ENCODE peak calls at places on chromosomes 7 and 10, in ten cellular contexts. W, P, I, T, U, S, H, E, Z and G are unnamed samples.

GRCh38 chr10:25113231-25114035 is 61.4 kb upstream of the GPR158 start:
- DNase-seq in W (peak), P (peak), I (peak), T (peak), U (peak), S (peak), H (peak), E (peak), Z (peak), G (no peak)

GRCh38 chr7:116582806-116583444 is 58.1 kb downstream of the CAV1 start:
- DNase-seq in W (peak), P (peak), I (no peak), T (no peak), U (no peak), S (peak), H (peak), E (no peak), Z (no peak), G (no peak)

GRCh38 chr7:105934577-105935185 is 28.4 kb upstream of the CDHR3 start:
- DNase-seq in W (peak), P (no peak), I (no peak), T (peak), U (peak), S (no peak), H (no peak), E (peak), Z (no peak), G (no peak)

GRCh38 chr10:93028881-93029280 is 31.7 kb upstream of the CYP26C1 start:
- DNase-seq in W (no peak), P (no peak), I (no peak), T (peak), U (no peak), S (no peak), H (no peak), E (no peak), Z (no peak), G (no peak)

GRCh38 chr7:121027761-121028681 is 39.5 kb downstream of the CPED1 start:
- DNase-seq in W (no peak), P (no peak), I (no peak), T (no peak), U (no peak), S (no peak), H (no peak), E (no peak), Z (no peak), G (no peak)

GRCh38 chr10:69323622-69324021 is 45.3 kb downstream of the HK1 start:
- DNase-seq in W (no peak), P (no peak), I (no peak), T (no peak), U (no peak), S (no peak), H (no peak), E (no peak), Z (no peak), G (no peak)

GRCh38 chr7:80225361-80225760 is 90.7 kb downstream of the GNAI1 start:
- DNase-seq in W (no peak), P (no peak), I (no peak), T (no peak), U (no peak), S (no peak), H (no peak), E (no peak), Z (no peak), G (no peak)

GRCh38 chr7:86931439-86931838 is 128.0 kb downstream of the ELAPOR2 start:
- DNase-seq in W (no peak), P (no peak), I (no peak), T (no peak), U (no peak), S (no peak), H (no peak), E (no peak), Z (no peak), G (no peak)

GRCh38 chr10:3764626-3765375 is 20.2 kb downstream of the KLF6 start:
- DNase-seq in W (no peak), P (no peak), I (no peak), T (no peak), U (peak), S (no peak), H (no peak), E (no peak), Z (no peak), G (no peak)

GRCh38 chr7:66307591-66308215 is 102.6 kb downstream of the TPST1 start:
- DNase-seq in W (no peak), P (no peak), I (no peak), T (peak), U (no peak), S (no peak), H (no peak), E (no peak), Z (no peak), G (no peak)

GRCh38 chr7:128036226-128036940 is 5.1 kb upstream of the LRRC4 start:
- DNase-seq in W (no peak), P (no peak), I (no peak), T (no peak), U (no peak), S (no peak), H (no peak), E (no peak), Z (no peak), G (no peak)

GRCh38 chr7:13904689-13905088 is 84.8 kb downstream of the ETV1 start:
- DNase-seq in W (no peak), P (peak), I (no peak), T (peak), U (no peak), S (no peak), H (no peak), E (no peak), Z (no peak), G (no peak)

GRCh38 chr7:92784935-92785334 is 51.4 kb downstream of the CDK6 start:
- DNase-seq in W (no peak), P (no peak), I (no peak), T (no peak), U (no peak), S (no peak), H (no peak), E (no peak), Z (no peak), G (no peak)

GRCh38 chr10:816958-817357 is 114.5 kb downstream of the LARP4B start:
- DNase-seq in W (no peak), P (no peak), I (no peak), T (no peak), U (no peak), S (peak), H (no peak), E (no peak), Z (no peak), G (no peak)

GRCh38 chr7:130988443-130988842 is 254.4 kb upstream of the KLF14 start:
- DNase-seq in W (no peak), P (no peak), I (no peak), T (no peak), U (no peak), S (no peak), H (no peak), E (no peak), Z (no peak), G (no peak)

GRCh38 chr10:127918570-127918969 is 11.7 kb downstream of the PTPRE start:
- DNase-seq in W (no peak), P (no peak), I (no peak), T (no peak), U (peak), S (peak), H (no peak), E (no peak), Z (no peak), G (no peak)

GRCh38 chr10:60732240-60733188 is 45.8 kb upstream of the CDK1 start:
- DNase-seq in W (peak), P (no peak), I (no peak), T (no peak), U (no peak), S (no peak), H (no peak), E (no peak), Z (no peak), G (peak)

GRCh38 chr7:127995157-127995865 is 35.9 kb downstream of the LRRC4 start:
- DNase-seq in W (no peak), P (peak), I (no peak), T (no peak), U (no peak), S (no peak), H (no peak), E (no peak), Z (no peak), G (no peak)

GRCh38 chr10:52215745-52216361 is 98.2 kb upstream of the DKK1 start:
- DNase-seq in W (no peak), P (peak), I (peak), T (peak), U (peak), S (no peak), H (peak), E (no peak), Z (no peak), G (no peak)

GRCh38 chr7:25988640-25989039 is 163.4 kb upstream of the NFE2L3 start:
- DNase-seq in W (no peak), P (no peak), I (no peak), T (no peak), U (no peak), S (no peak), H (no peak), E (no peak), Z (no peak), G (no peak)

GRCh38 chr10:44864042-44864436 is 47.1 kb upstream of the TMEM72 start:
- DNase-seq in W (peak), P (no peak), I (peak), T (no peak), U (no peak), S (peak), H (no peak), E (no peak), Z (no peak), G (no peak)

GRCh38 chr10:25176421-25176968 is 1.7 kb downstream of the GPR158 start:
- DNase-seq in W (peak), P (no peak), I (no peak), T (no peak), U (no peak), S (no peak), H (no peak), E (no peak), Z (no peak), G (no peak)

GRCh38 chr7:98483964-98484545 is 83.2 kb upstream of the BAIAP2L1 start:
- DNase-seq in W (no peak), P (no peak), I (no peak), T (no peak), U (no peak), S (no peak), H (no peak), E (no peak), Z (no peak), G (no peak)

GRCh38 chr10:77620731-77621130 is 16.9 kb downstream of the KCNMA1 start:
- DNase-seq in W (no peak), P (no peak), I (no peak), T (no peak), U (no peak), S (no peak), H (no peak), E (no peak), Z (no peak), G (no peak)

GRCh38 chr7:128845987-128846386 is 15.8 kb downstream of the FLNC start:
- DNase-seq in W (no peak), P (no peak), I (no peak), T (no peak), U (no peak), S (no peak), H (no peak), E (no peak), Z (no peak), G (no peak)

GRCh38 chr10:59303018-59303417 is 59.3 kb downstream of the FAM13C start:
- DNase-seq in W (no peak), P (no peak), I (no peak), T (no peak), U (no peak), S (no peak), H (no peak), E (no peak), Z (no peak), G (no peak)

GRCh38 chr10:91799580-91799975 is 1.4 kb downstream of the TNKS2 start:
- DNase-seq in W (no peak), P (no peak), I (no peak), T (no peak), U (no peak), S (no peak), H (no peak), E (no peak), Z (peak), G (no peak)

GRCh38 chr10:115093286-115093775 is at the start of gene ATRNL1:
- DNase-seq in W (peak), P (no peak), I (no peak), T (peak), U (no peak), S (no peak), H (peak), E (no peak), Z (no peak), G (no peak)